ENCODE peak calls at places on chromosomes 5 and 9, in ten cellular contexts. A is lower leg skin; C is CD8-positive, alpha-beta T cell; G is kidney; Y is cardiac fibroblast; K is epithelial cell of proximal tubule; U is GM12865; N is lower lobe of right lung; E is fibroblast of the aortic adventitia; F is body of pancreas. M is an unnamed sample.

GRCh38 chr5:95446009-95446408 is 54.8 kb downstream of the FAM81B start:
- DNase-seq in Y (peak; percentile 76), A (no peak), K (peak; percentile 16), C (no peak), U (no peak), E (peak; percentile 66), N (no peak), F (no peak), G (no peak), M (no peak)

GRCh38 chr5:79236364-79236969 is 536 bp downstream of the JMY start:
- DNase-seq in F (no peak), U (peak; percentile 49), Y (peak; percentile 36), C (no peak), K (no peak), G (peak; percentile 83), N (no peak), A (no peak), E (no peak), M (no peak)

GRCh38 chr9:88364706-88365105 is 23.5 kb upstream of the SPIN1 start:
- DNase-seq in U (no peak), K (no peak), Y (no peak), N (no peak), F (no peak), C (no peak), G (no peak), E (no peak), A (no peak), M (no peak)

GRCh38 chr5:135718151-135718550 is 116.3 kb upstream of the SLC25A48 start:
- DNase-seq in U (no peak), N (no peak), C (no peak), Y (no peak), G (no peak), A (no peak), F (no peak), E (no peak), K (peak; percentile 69), M (no peak)

GRCh38 chr5:62722360-62722759 is 143.7 kb downstream of the LRRC70 start:
- DNase-seq in E (no peak), U (no peak), C (no peak), A (no peak), Y (no peak), G (no peak), N (no peak), K (no peak), F (no peak), M (no peak)

GRCh38 chr5:121108725-121109124 is 644.6 kb downstream of the PRR16 start:
- DNase-seq in E (no peak), F (no peak), A (no peak), C (no peak), U (no peak), G (no peak), K (no peak), N (no peak), Y (no peak), M (no peak)

GRCh38 chr9:128142596-128142995 is 6.7 kb upstream of the LCN2 start:
- DNase-seq in A (no peak), G (no peak), U (no peak), N (peak; percentile 14), F (no peak), E (no peak), Y (no peak), C (no peak), K (no peak), M (no peak)

GRCh38 chr9:95341262-95342011 is 23.9 kb upstream of the FANCC start:
- DNase-seq in E (peak; percentile 49), G (no peak), U (no peak), C (no peak), K (no peak), Y (peak; percentile 59), F (no peak), A (no peak), N (no peak), M (peak; percentile 36)

GRCh38 chr9:16252631-16253030 is 617.8 kb downstream of the BNC2 start:
- DNase-seq in U (no peak), F (no peak), C (no peak), N (no peak), Y (no peak), A (no peak), E (peak; percentile 40), K (no peak), G (no peak), M (no peak)

GRCh38 chr5:138632900-138633489 is 57.8 kb upstream of the HSPA9 start:
- DNase-seq in U (peak; percentile 59), F (peak; percentile 74), K (peak; percentile 20), N (peak; percentile 73), E (peak; percentile 85), C (no peak), A (peak; percentile 47), G (no peak), Y (peak; percentile 92), M (peak; percentile 22)

GRCh38 chr5:159377653-159378052 is 47.4 kb upstream of the IL12B start:
- DNase-seq in E (no peak), A (no peak), U (no peak), Y (no peak), C (no peak), N (no peak), K (no peak), G (no peak), F (no peak), M (peak; percentile 79)

GRCh38 chr9:89986190-89986589 is 381.4 kb downstream of the GADD45G start:
- DNase-seq in N (no peak), E (no peak), F (no peak), Y (no peak), A (no peak), C (no peak), K (no peak), U (no peak), G (no peak), M (no peak)

GRCh38 chr5:34584165-34584564 is 72.0 kb upstream of the RAI14 start:
- DNase-seq in A (no peak), F (no peak), E (no peak), C (no peak), N (no peak), Y (no peak), G (no peak), U (no peak), K (no peak), M (no peak)

GRCh38 chr5:137414112-137414511 is 85.0 kb downstream of the SPOCK1 start:
- DNase-seq in K (no peak), A (no peak), N (no peak), E (no peak), G (no peak), C (no peak), Y (no peak), U (no peak), F (no peak), M (no peak)

GRCh38 chr9:93295031-93295430 is 111.1 kb downstream of the WNK2 start:
- DNase-seq in G (peak; percentile 68), E (peak; percentile 3), Y (peak; percentile 15), U (no peak), K (no peak), C (no peak), F (no peak), A (no peak), N (no peak), M (no peak)

GRCh38 chr9:70121818-70122436 is 78.3 kb downstream of the MAMDC2 start:
- DNase-seq in U (no peak), E (peak; percentile 73), Y (no peak), A (no peak), N (no peak), F (no peak), C (no peak), K (no peak), G (no peak), M (no peak)

GRCh38 chr5:151417712-151418111 is 29.7 kb upstream of the SLC36A1 start:
- DNase-seq in U (no peak), N (no peak), G (no peak), A (no peak), F (no peak), K (no peak), C (no peak), Y (no peak), E (no peak), M (no peak)

GRCh38 chr5:127814225-127814973 is 111.2 kb downstream of the CCDC192 start:
- DNase-seq in A (no peak), U (no peak), C (no peak), E (peak; percentile 74), N (no peak), K (no peak), G (no peak), Y (no peak), F (no peak), M (no peak)

GRCh38 chr5:159099049-159099760 is 511 bp downstream of the EBF1 start:
- DNase-seq in G (peak; percentile 73), N (peak; percentile 48), A (no peak), C (peak; percentile 69), K (no peak), U (peak; percentile 83), Y (peak; percentile 66), F (no peak), E (peak; percentile 61), M (no peak)

GRCh38 chr5:83553000-83553486 is 81.5 kb downstream of the VCAN start:
- DNase-seq in Y (peak; percentile 94), F (peak; percentile 25), A (peak; percentile 48), C (no peak), E (peak; percentile 99), K (no peak), G (no peak), U (no peak), N (no peak), M (no peak)
- H3K4me3 ChIP-seq in Y (no peak overlapping the region), F (no peak overlapping the region), A (no peak overlapping the region), C (no peak overlapping the region), E (no peak overlapping the region), K (no peak overlapping the region), G (no peak overlapping the region), U (no peak overlapping the region), N (no peak overlapping the region), M (no peak overlapping the region)

GRCh38 chr9:113992276-113992951 is 85.7 kb downstream of the AMBP start:
- DNase-seq in K (no peak), E (no peak), G (peak; percentile 76), F (peak; percentile 75), Y (no peak), A (no peak), N (no peak), C (no peak), U (no peak), M (peak; percentile 68)
- H3K4me3 ChIP-seq in K (no peak overlapping the region), E (no peak overlapping the region), G (no peak overlapping the region), F (no peak overlapping the region), Y (no peak overlapping the region), A (no peak overlapping the region), N (peak overlapping the region; percentile 26), C (no peak overlapping the region), U (no peak overlapping the region), M (no peak overlapping the region)

DNA sequence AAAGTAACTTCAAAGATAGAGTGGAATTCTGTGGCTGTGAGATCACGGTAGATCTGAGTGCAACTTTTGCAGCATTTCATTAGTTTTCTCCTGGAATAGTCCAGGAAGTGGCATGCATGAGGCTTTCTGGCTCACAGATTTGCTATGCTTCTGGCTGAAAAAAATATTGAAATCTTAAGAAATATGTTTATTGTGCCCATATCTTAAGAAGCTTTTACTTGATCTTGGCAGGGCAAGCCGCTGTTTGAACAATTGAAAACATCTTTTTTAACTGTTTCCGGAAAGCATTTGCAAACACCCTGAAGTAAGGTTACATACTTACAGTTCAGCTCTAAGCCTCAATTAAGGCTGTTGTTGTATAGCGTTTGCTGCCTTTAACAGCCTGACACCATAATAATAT is 135.7 kb upstream of the GDNF start:
- DNase-seq in F (no peak), E (peak; percentile 2), G (no peak), U (no peak), N (no peak), Y (no peak), C (no peak), K (no peak), A (no peak), M (no peak)
- H3K4me3 ChIP-seq in F (no peak overlapping the region), E (no peak overlapping the region), G (no peak overlapping the region), U (no peak overlapping the region), N (no peak overlapping the region), Y (no peak overlapping the region), C (no peak overlapping the region), K (no peak overlapping the region), A (no peak overlapping the region), M (no peak overlapping the region)

GRCh38 chr9:124767830-124768229 is 3.3 kb downstream of the NR6A1 start:
- DNase-seq in U (no peak), Y (no peak), F (no peak), E (no peak), G (no peak), C (no peak), K (no peak), A (no peak), N (no peak), M (no peak)
- H3K4me3 ChIP-seq in U (no peak overlapping the region), Y (no peak overlapping the region), F (no peak overlapping the region), E (no peak overlapping the region), G (no peak overlapping the region), C (no peak overlapping the region), K (no peak overlapping the region), A (no peak overlapping the region), N (no peak overlapping the region), M (no peak overlapping the region)

M was measured in LNCaP clone FGC.